ENCODE peak calls at places on chromosome 3, in four cellular contexts. P is AG20443; K is stimulated activated naive CD8-positive, alpha-beta T cell treated with anti-CD3 and anti-CD28 coated beads, Interleukin-15, Interleukin-2, amounts not matched to agents 100 U/mL and 50 U/mL, for 24 hours; V is iPS DF 6.9. W is an unnamed sample.

GRCh38 chr3:144107923-144108322 is 136.3 kb downstream of the DIPK2A start:
- DNase-seq in P (no peak), K (no peak), V (no peak), W (no peak)

GRCh38 chr3:1087066-1087555 is 5.7 kb upstream of the CNTN6 start:
- DNase-seq in P (peak; percentile 53), K (no peak), V (no peak), W (no peak)

GRCh38 chr3:42520336-42520735 is 17.9 kb downstream of the VIPR1 start:
- DNase-seq in P (no peak), K (no peak), V (no peak), W (no peak)

GRCh38 chr3:156519758-156520162 is 35.2 kb downstream of the SSR3 start:
- DNase-seq in P (no peak), K (no peak), V (no peak), W (no peak)

GRCh38 chr3:55180936-55181535 is 253.2 kb upstream of the LRTM1 start:
- DNase-seq in P (peak; percentile 51), K (peak; percentile 9), V (no peak), W (peak; percentile 27)

GRCh38 chr3:141877911-141878310 is 1.5 kb downstream of the ATP1B3 start:
- DNase-seq in P (no peak), K (no peak), V (no peak), W (no peak)

GRCh38 chr3:49018707-49019006 is 277 bp upstream of the DALRD3 start:
- DNase-seq in P (no peak), K (no peak), V (no peak), W (no peak)

GRCh38 chr3:33834117-33834495 is 35.7 kb downstream of the PDCD6IP start:
- DNase-seq in P (no peak), K (no peak), V (no peak), W (no peak)

GRCh38 chr3:114498779-114499370 is 205.0 kb downstream of the TIGIT start:
- DNase-seq in P (peak; percentile 54), K (no peak), V (no peak), W (no peak)

GRCh38 chr3:124826703-124827102 is 60.5 kb downstream of the ITGB5 start:
- DNase-seq in P (peak; percentile 71), K (no peak), V (no peak), W (no peak)